ENCODE peak calls at places on chromosomes 2 and 18, in seven cellular contexts. One of them, this sample, is unnamed. For H3K9me3, the result is how much of the 10 kb centered on the place peaks cover.

GRCh38 chr18:29002747-29003146 is 825.8 kb upstream of the CDH2 start:
- DNase-seq in left ventricle myocardium inferior: no peak
- DNase-seq in CD4-positive, CD25-positive, alpha-beta regulatory T cell: no peak
- DNase-seq in kidney: no peak
- DNase-seq in NT2/D1: no peak
- DNase-seq in psoas muscle: no peak
- DNase-seq in Peyer's patch: no peak
- DNase-seq in this sample: no peak

GRCh38 chr2:109457811-109458210 is 156.0 kb downstream of the SEPTIN10 start:
- DNase-seq in left ventricle myocardium inferior: no peak
- DNase-seq in CD4-positive, CD25-positive, alpha-beta regulatory T cell: no peak
- DNase-seq in kidney: no peak
- DNase-seq in NT2/D1: no peak
- DNase-seq in psoas muscle: no peak
- DNase-seq in Peyer's patch: no peak
- DNase-seq in this sample: no peak

GRCh38 chr18:7577706-7578105 is 10.6 kb downstream of the PTPRM start:
- DNase-seq in left ventricle myocardium inferior: no peak
- DNase-seq in CD4-positive, CD25-positive, alpha-beta regulatory T cell: no peak
- DNase-seq in kidney: no peak
- DNase-seq in NT2/D1: peak
- DNase-seq in psoas muscle: no peak
- DNase-seq in Peyer's patch: no peak
- DNase-seq in this sample: no peak

GRCh38 chr2:105406221-105406620 is 7.4 kb upstream of the FHL2 start:
- DNase-seq in left ventricle myocardium inferior: no peak
- DNase-seq in CD4-positive, CD25-positive, alpha-beta regulatory T cell: no peak
- DNase-seq in kidney: no peak
- DNase-seq in NT2/D1: no peak
- DNase-seq in psoas muscle: no peak
- DNase-seq in Peyer's patch: no peak
- DNase-seq in this sample: no peak

GRCh38 chr2:46335404-46335965 is 38.3 kb downstream of the EPAS1 start:
- DNase-seq in left ventricle myocardium inferior: peak
- DNase-seq in CD4-positive, CD25-positive, alpha-beta regulatory T cell: no peak
- DNase-seq in kidney: no peak
- DNase-seq in NT2/D1: no peak
- DNase-seq in psoas muscle: no peak
- DNase-seq in Peyer's patch: no peak
- DNase-seq in this sample: no peak

GRCh38 chr18:51807336-51807735 is 532.7 kb upstream of the DCC start:
- DNase-seq in left ventricle myocardium inferior: no peak
- DNase-seq in CD4-positive, CD25-positive, alpha-beta regulatory T cell: no peak
- DNase-seq in kidney: no peak
- DNase-seq in NT2/D1: no peak
- DNase-seq in psoas muscle: no peak
- DNase-seq in Peyer's patch: no peak
- DNase-seq in this sample: no peak

GRCh38 chr2:68774569-68775271 is 40.1 kb downstream of the ARHGAP25 start:
- DNase-seq in left ventricle myocardium inferior: peak
- DNase-seq in CD4-positive, CD25-positive, alpha-beta regulatory T cell: peak
- DNase-seq in kidney: peak
- DNase-seq in NT2/D1: no peak
- DNase-seq in psoas muscle: peak
- DNase-seq in Peyer's patch: peak
- DNase-seq in this sample: peak

GRCh38 chr18:13629841-13630747 is 96.3 kb downstream of the FAM210A start:
- DNase-seq in left ventricle myocardium inferior: no peak
- DNase-seq in CD4-positive, CD25-positive, alpha-beta regulatory T cell: peak
- DNase-seq in kidney: no peak
- DNase-seq in NT2/D1: peak
- DNase-seq in psoas muscle: no peak
- DNase-seq in Peyer's patch: peak
- DNase-seq in this sample: peak

GRCh38 chr2:30472326-30472725 is 25.3 kb downstream of the LCLAT1 start:
- DNase-seq in left ventricle myocardium inferior: no peak
- DNase-seq in CD4-positive, CD25-positive, alpha-beta regulatory T cell: peak
- DNase-seq in kidney: no peak
- DNase-seq in NT2/D1: no peak
- DNase-seq in psoas muscle: no peak
- DNase-seq in Peyer's patch: no peak
- DNase-seq in this sample: no peak

GRCh38 chr2:188189356-188189755 is 102.3 kb upstream of the GULP1 start:
- DNase-seq in left ventricle myocardium inferior: no peak
- DNase-seq in CD4-positive, CD25-positive, alpha-beta regulatory T cell: no peak
- DNase-seq in kidney: no peak
- DNase-seq in NT2/D1: no peak
- DNase-seq in psoas muscle: no peak
- DNase-seq in Peyer's patch: no peak
- DNase-seq in this sample: no peak

GRCh38 chr2:52828112-52828511 is 939.5 kb upstream of the CHAC2 start:
- DNase-seq in left ventricle myocardium inferior: no peak
- DNase-seq in CD4-positive, CD25-positive, alpha-beta regulatory T cell: no peak
- DNase-seq in kidney: no peak
- DNase-seq in NT2/D1: no peak
- DNase-seq in psoas muscle: no peak
- DNase-seq in Peyer's patch: no peak
- DNase-seq in this sample: no peak

GRCh38 chr18:4677006-4677405 is 221.9 kb upstream of the DLGAP1 start:
- DNase-seq in left ventricle myocardium inferior: no peak
- DNase-seq in CD4-positive, CD25-positive, alpha-beta regulatory T cell: no peak
- DNase-seq in kidney: no peak
- DNase-seq in NT2/D1: no peak
- DNase-seq in psoas muscle: no peak
- DNase-seq in Peyer's patch: no peak
- DNase-seq in this sample: no peak

GRCh38 chr18:13222371-13223281 is 4.1 kb downstream of the LDLRAD4 start:
- DNase-seq in left ventricle myocardium inferior: peak
- DNase-seq in CD4-positive, CD25-positive, alpha-beta regulatory T cell: no peak
- DNase-seq in kidney: peak
- DNase-seq in NT2/D1: no peak
- DNase-seq in psoas muscle: peak
- DNase-seq in Peyer's patch: no peak
- DNase-seq in this sample: no peak

GRCh38 chr18:57441395-57441794 is 6.2 kb downstream of the ONECUT2 start:
- DNase-seq in left ventricle myocardium inferior: no peak
- DNase-seq in CD4-positive, CD25-positive, alpha-beta regulatory T cell: no peak
- DNase-seq in kidney: peak
- DNase-seq in NT2/D1: no peak
- DNase-seq in psoas muscle: no peak
- DNase-seq in Peyer's patch: no peak
- DNase-seq in this sample: no peak

GRCh38 chr2:34162236-34162635 is 563.1 kb upstream of the FAM98A start:
- DNase-seq in left ventricle myocardium inferior: no peak
- DNase-seq in CD4-positive, CD25-positive, alpha-beta regulatory T cell: no peak
- DNase-seq in kidney: no peak
- DNase-seq in NT2/D1: no peak
- DNase-seq in psoas muscle: no peak
- DNase-seq in Peyer's patch: no peak
- DNase-seq in this sample: no peak

GRCh38 chr2:15316370-15316814 is 244.7 kb downstream of the NBAS start:
- DNase-seq in left ventricle myocardium inferior: no peak
- DNase-seq in CD4-positive, CD25-positive, alpha-beta regulatory T cell: peak
- DNase-seq in kidney: peak
- DNase-seq in NT2/D1: no peak
- DNase-seq in psoas muscle: no peak
- DNase-seq in Peyer's patch: peak
- DNase-seq in this sample: no peak

DNA sequence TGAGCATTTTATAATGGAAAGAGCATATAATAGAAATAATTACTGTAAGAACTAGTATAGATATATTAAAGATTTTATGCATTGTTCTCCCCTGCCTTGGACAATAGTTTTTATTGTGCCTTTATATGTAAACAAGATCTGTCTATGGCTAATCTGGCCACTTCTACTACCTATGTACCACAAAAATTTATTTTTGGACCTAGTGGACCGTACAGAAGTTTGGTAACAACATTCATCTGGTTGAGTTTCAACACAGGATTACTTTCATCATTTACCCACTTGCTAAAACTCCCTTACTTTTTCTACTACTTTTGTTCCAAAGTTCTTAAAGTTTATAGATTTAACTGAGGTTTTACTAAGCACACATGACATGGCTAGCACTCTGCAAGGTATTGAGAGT is 13.2 kb upstream of the MYOM1 start:
- DNase-seq in left ventricle myocardium inferior: no peak
- DNase-seq in CD4-positive, CD25-positive, alpha-beta regulatory T cell: no peak
- DNase-seq in kidney: no peak
- DNase-seq in NT2/D1: no peak
- DNase-seq in psoas muscle: no peak
- DNase-seq in Peyer's patch: no peak
- DNase-seq in this sample: no peak
- H3K9me3 ChIP-seq in left ventricle myocardium inferior: under half
- H3K9me3 ChIP-seq in CD4-positive, CD25-positive, alpha-beta regulatory T cell: under half
- H3K9me3 ChIP-seq in kidney: under half
- H3K9me3 ChIP-seq in NT2/D1: under half
- H3K9me3 ChIP-seq in psoas muscle: under half
- H3K9me3 ChIP-seq in Peyer's patch: under half
- H3K9me3 ChIP-seq in this sample: under half

DNA sequence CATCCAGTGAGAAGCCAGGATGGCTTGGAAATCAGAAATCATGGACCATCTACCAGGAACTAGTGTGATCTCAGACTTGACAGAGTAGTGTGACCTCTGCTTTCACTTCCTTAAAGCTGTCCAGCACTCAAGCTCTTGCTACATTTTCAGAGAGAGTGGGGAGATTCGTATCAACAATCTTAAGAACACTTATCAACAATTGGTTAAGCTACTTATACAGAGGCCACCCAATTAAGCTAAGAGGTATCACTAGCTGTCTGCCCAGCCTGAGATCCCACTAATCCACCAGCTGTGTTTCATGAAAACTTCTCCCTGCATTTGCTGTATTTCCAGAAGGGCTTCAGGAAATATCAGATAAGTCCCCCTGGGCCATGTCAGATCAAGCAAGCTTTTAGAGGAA is 4.2 kb downstream of the RPRM start:
- DNase-seq in left ventricle myocardium inferior: no peak
- DNase-seq in CD4-positive, CD25-positive, alpha-beta regulatory T cell: no peak
- DNase-seq in kidney: no peak
- DNase-seq in NT2/D1: no peak
- DNase-seq in psoas muscle: no peak
- DNase-seq in Peyer's patch: no peak
- DNase-seq in this sample: no peak
- H3K9me3 ChIP-seq in left ventricle myocardium inferior: under half
- H3K9me3 ChIP-seq in CD4-positive, CD25-positive, alpha-beta regulatory T cell: under half
- H3K9me3 ChIP-seq in kidney: under half
- H3K9me3 ChIP-seq in NT2/D1: under half
- H3K9me3 ChIP-seq in psoas muscle: under half
- H3K9me3 ChIP-seq in Peyer's patch: under half
- H3K9me3 ChIP-seq in this sample: under half

GRCh38 chr2:204794624-204795023 is 249.3 kb downstream of the PARD3B start:
- DNase-seq in left ventricle myocardium inferior: no peak
- DNase-seq in CD4-positive, CD25-positive, alpha-beta regulatory T cell: no peak
- DNase-seq in kidney: no peak
- DNase-seq in NT2/D1: no peak
- DNase-seq in psoas muscle: no peak
- DNase-seq in Peyer's patch: no peak
- DNase-seq in this sample: no peak
- H3K9me3 ChIP-seq in left ventricle myocardium inferior: under half
- H3K9me3 ChIP-seq in CD4-positive, CD25-positive, alpha-beta regulatory T cell: under half
- H3K9me3 ChIP-seq in kidney: under half
- H3K9me3 ChIP-seq in NT2/D1: under half
- H3K9me3 ChIP-seq in psoas muscle: under half
- H3K9me3 ChIP-seq in Peyer's patch: under half
- H3K9me3 ChIP-seq in this sample: under half

GRCh38 chr2:144745424-144745823 is 225.5 kb upstream of the ZEB2 start:
- DNase-seq in left ventricle myocardium inferior: no peak
- DNase-seq in CD4-positive, CD25-positive, alpha-beta regulatory T cell: no peak
- DNase-seq in kidney: no peak
- DNase-seq in NT2/D1: no peak
- DNase-seq in psoas muscle: no peak
- DNase-seq in Peyer's patch: no peak
- DNase-seq in this sample: no peak

GRCh38 chr2:144747571-144747970 is 227.7 kb upstream of the ZEB2 start:
- DNase-seq in left ventricle myocardium inferior: no peak
- DNase-seq in CD4-positive, CD25-positive, alpha-beta regulatory T cell: no peak
- DNase-seq in kidney: no peak
- DNase-seq in NT2/D1: peak
- DNase-seq in psoas muscle: no peak
- DNase-seq in Peyer's patch: no peak
- DNase-seq in this sample: no peak

GRCh38 chr2:144748443-144748842 is 228.5 kb upstream of the ZEB2 start:
- DNase-seq in left ventricle myocardium inferior: no peak
- DNase-seq in CD4-positive, CD25-positive, alpha-beta regulatory T cell: no peak
- DNase-seq in kidney: no peak
- DNase-seq in NT2/D1: no peak
- DNase-seq in psoas muscle: no peak
- DNase-seq in Peyer's patch: no peak
- DNase-seq in this sample: no peak

GRCh38 chr2:144751142-144751905 is 231.4 kb upstream of the ZEB2 start:
- DNase-seq in left ventricle myocardium inferior: no peak
- DNase-seq in CD4-positive, CD25-positive, alpha-beta regulatory T cell: no peak
- DNase-seq in kidney: no peak
- DNase-seq in NT2/D1: no peak
- DNase-seq in psoas muscle: no peak
- DNase-seq in Peyer's patch: no peak
- DNase-seq in this sample: no peak

DNA sequence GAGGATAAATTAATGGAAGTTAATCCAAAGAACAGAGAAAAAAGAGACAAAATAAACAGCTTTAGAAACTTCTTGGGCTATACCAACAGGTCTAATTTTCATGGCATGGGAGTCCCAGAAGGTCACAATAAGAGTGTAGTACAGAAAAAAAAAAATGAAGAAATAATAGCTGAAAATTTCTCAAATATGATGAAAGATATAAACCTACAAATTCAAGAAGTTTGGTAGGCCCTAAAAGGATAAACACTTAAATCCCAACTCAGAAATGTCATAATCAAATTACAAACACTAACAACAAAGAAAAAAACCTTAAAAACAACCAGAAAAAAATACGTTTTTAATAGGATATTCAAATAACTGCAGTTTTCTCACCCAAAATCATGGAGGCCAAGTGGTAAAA is 229.3 kb upstream of the ZEB2 start:
- DNase-seq in left ventricle myocardium inferior: no peak
- DNase-seq in CD4-positive, CD25-positive, alpha-beta regulatory T cell: no peak
- DNase-seq in kidney: no peak
- DNase-seq in NT2/D1: no peak
- DNase-seq in psoas muscle: no peak
- DNase-seq in Peyer's patch: no peak
- DNase-seq in this sample: no peak
- H3K9me3 ChIP-seq in left ventricle myocardium inferior: half or more
- H3K9me3 ChIP-seq in CD4-positive, CD25-positive, alpha-beta regulatory T cell: under half
- H3K9me3 ChIP-seq in kidney: under half
- H3K9me3 ChIP-seq in NT2/D1: under half
- H3K9me3 ChIP-seq in psoas muscle: under half
- H3K9me3 ChIP-seq in Peyer's patch: under half
- H3K9me3 ChIP-seq in this sample: under half

GRCh38 chr2:229779650-229780049 is 65.3 kb upstream of the DNER start:
- DNase-seq in left ventricle myocardium inferior: no peak
- DNase-seq in CD4-positive, CD25-positive, alpha-beta regulatory T cell: no peak
- DNase-seq in kidney: no peak
- DNase-seq in NT2/D1: no peak
- DNase-seq in psoas muscle: no peak
- DNase-seq in Peyer's patch: no peak
- DNase-seq in this sample: no peak
- H3K9me3 ChIP-seq in left ventricle myocardium inferior: under half
- H3K9me3 ChIP-seq in CD4-positive, CD25-positive, alpha-beta regulatory T cell: under half
- H3K9me3 ChIP-seq in kidney: under half
- H3K9me3 ChIP-seq in NT2/D1: under half
- H3K9me3 ChIP-seq in psoas muscle: under half
- H3K9me3 ChIP-seq in Peyer's patch: under half
- H3K9me3 ChIP-seq in this sample: under half

GRCh38 chr2:51258301-51258700 is 226.4 kb upstream of the NRXN1 start:
- DNase-seq in left ventricle myocardium inferior: no peak
- DNase-seq in CD4-positive, CD25-positive, alpha-beta regulatory T cell: no peak
- DNase-seq in kidney: no peak
- DNase-seq in NT2/D1: no peak
- DNase-seq in psoas muscle: no peak
- DNase-seq in Peyer's patch: no peak
- DNase-seq in this sample: no peak
- H3K9me3 ChIP-seq in left ventricle myocardium inferior: under half
- H3K9me3 ChIP-seq in CD4-positive, CD25-positive, alpha-beta regulatory T cell: under half
- H3K9me3 ChIP-seq in kidney: under half
- H3K9me3 ChIP-seq in NT2/D1: under half
- H3K9me3 ChIP-seq in psoas muscle: under half
- H3K9me3 ChIP-seq in Peyer's patch: under half
- H3K9me3 ChIP-seq in this sample: under half

This sample was measured in T-helper 17 cell.